ENCODE peak calls at places on chromosomes 2 and 18, in nine cellular contexts. M is colonic mucosa, B is stomach, W is thyroid gland, E is upper lobe of right lung, I is AG04449, Q is right atrium auricular region, C is AG09309, N is hepatocyte. R is an unnamed sample.

GRCh38 chr18:73118121-73118816 is 250.5 kb upstream of the NETO1 start:
- DNase-seq in M (no peak), B (no peak), W (no peak), E (no peak), I (no peak), Q (no peak), C (peak), N (no peak), R (no peak)

GRCh38 chr2:229715895-229716507 is 1.6 kb upstream of the DNER start:
- DNase-seq in M (peak), B (no peak), W (no peak), E (no peak), I (no peak), Q (no peak), C (no peak), N (peak), R (no peak)

GRCh38 chr2:222802502-222803196 is 58.2 kb upstream of the ACSL3 start:
- DNase-seq in M (no peak), B (no peak), W (no peak), E (no peak), I (no peak), Q (no peak), C (no peak), N (no peak), R (no peak)

GRCh38 chr2:240460243-240460630 is 24.8 kb downstream of the GPC1 start:
- DNase-seq in M (no peak), B (no peak), W (peak), E (peak), I (no peak), Q (no peak), C (no peak), N (no peak), R (no peak)

GRCh38 chr18:41436772-41437171 is 518.3 kb upstream of the PIK3C3 start:
- DNase-seq in M (no peak), B (no peak), W (no peak), E (no peak), I (no peak), Q (no peak), C (no peak), N (no peak), R (no peak)

GRCh38 chr2:75503048-75503607 is 57.6 kb downstream of the EVA1A start:
- DNase-seq in M (no peak), B (no peak), W (no peak), E (no peak), I (peak), Q (no peak), C (peak), N (no peak), R (no peak)

GRCh38 chr2:203891474-203891873 is 23.9 kb downstream of the CTLA4 start:
- DNase-seq in M (no peak), B (no peak), W (no peak), E (no peak), I (no peak), Q (no peak), C (no peak), N (no peak), R (no peak)

GRCh38 chr2:230326453-230327417 is at the start of gene SP140L:
- DNase-seq in M (peak), B (peak), W (peak), E (peak), I (peak), Q (peak), C (peak), N (peak), R (peak)

GRCh38 chr2:190827720-190828119 is 52.9 kb upstream of the GLS start:
- DNase-seq in M (no peak), B (no peak), W (peak), E (no peak), I (no peak), Q (no peak), C (no peak), N (no peak), R (no peak)

GRCh38 chr2:111618577-111618930 is 265.4 kb downstream of the ANAPC1 start:
- DNase-seq in M (no peak), B (no peak), W (peak), E (peak), I (no peak), Q (peak), C (no peak), N (no peak), R (no peak)

GRCh38 chr2:77028032-77028600 is 494.1 kb downstream of the LRRTM4 start:
- DNase-seq in M (no peak), B (no peak), W (no peak), E (no peak), I (no peak), Q (no peak), C (no peak), N (peak), R (no peak)

GRCh38 chr2:82837588-82838304 is 1621.3 kb downstream of the SUCLG1 start:
- DNase-seq in M (no peak), B (no peak), W (no peak), E (no peak), I (peak), Q (no peak), C (peak), N (no peak), R (no peak)

GRCh38 chr2:191622374-191623320 is 55.3 kb upstream of the NABP1 start:
- DNase-seq in M (no peak), B (no peak), W (no peak), E (no peak), I (no peak), Q (no peak), C (no peak), N (peak), R (no peak)

GRCh38 chr2:216735086-216735485 is 39.7 kb upstream of the IGFBP5 start:
- DNase-seq in M (no peak), B (no peak), W (no peak), E (no peak), I (no peak), Q (peak), C (peak), N (peak), R (no peak)

GRCh38 chr2:215410932-215411285 is 25.0 kb downstream of the FN1 start:
- DNase-seq in M (no peak), B (no peak), W (no peak), E (no peak), I (peak), Q (no peak), C (peak), N (no peak), R (no peak)

GRCh38 chr2:8628179-8628869 is 53.5 kb upstream of the ID2 start:
- DNase-seq in M (peak), B (no peak), W (peak), E (no peak), I (no peak), Q (no peak), C (no peak), N (peak), R (no peak)

GRCh38 chr2:177554365-177554764 is 161.8 kb downstream of the AGPS start:
- DNase-seq in M (no peak), B (no peak), W (no peak), E (no peak), I (no peak), Q (no peak), C (no peak), N (no peak), R (no peak)

GRCh38 chr2:216661639-216662375 is 28.6 kb downstream of the IGFBP2 start:
- DNase-seq in M (no peak), B (no peak), W (no peak), E (no peak), I (no peak), Q (no peak), C (no peak), N (no peak), R (no peak)

GRCh38 chr2:28958689-28959088 is 22.4 kb upstream of the TOGARAM2 start:
- DNase-seq in M (peak), B (no peak), W (peak), E (no peak), I (peak), Q (peak), C (peak), N (peak), R (peak)

GRCh38 chr2:210558708-210559107 is 2.3 kb downstream of the CPS1 start:
- DNase-seq in M (no peak), B (no peak), W (no peak), E (no peak), I (no peak), Q (no peak), C (peak), N (no peak), R (no peak)

GRCh38 chr2:156565066-156565710 is 129.0 kb downstream of the GPD2 start:
- DNase-seq in M (no peak), B (no peak), W (no peak), E (no peak), I (peak), Q (no peak), C (peak), N (no peak), R (no peak)

GRCh38 chr2:147405651-147406050 is 439.2 kb upstream of the ACVR2A start:
- DNase-seq in M (no peak), B (no peak), W (no peak), E (no peak), I (no peak), Q (no peak), C (no peak), N (no peak), R (no peak)

GRCh38 chr18:50627594-50628542 is 68.0 kb downstream of the MAPK4 start:
- DNase-seq in M (no peak), B (no peak), W (no peak), E (no peak), I (no peak), Q (peak), C (no peak), N (no peak), R (no peak)

GRCh38 chr2:98825043-98825350 is 94.1 kb upstream of the MGAT4A start:
- DNase-seq in M (no peak), B (no peak), W (no peak), E (no peak), I (no peak), Q (no peak), C (no peak), N (no peak), R (peak)

GRCh38 chr2:64036343-64036742 is 17.1 kb upstream of the VPS54 start:
- DNase-seq in M (no peak), B (no peak), W (no peak), E (no peak), I (no peak), Q (no peak), C (no peak), N (no peak), R (no peak)

GRCh38 chr2:38317725-38318124 is 59.3 kb downstream of the ATL2 start:
- DNase-seq in M (no peak), B (no peak), W (no peak), E (no peak), I (no peak), Q (no peak), C (no peak), N (no peak), R (no peak)

GRCh38 chr2:220269421-220269820 is 642.0 kb downstream of the SLC4A3 start:
- DNase-seq in M (no peak), B (no peak), W (no peak), E (no peak), I (no peak), Q (no peak), C (no peak), N (no peak), R (no peak)

GRCh38 chr2:113138428-113139322 is 11.3 kb downstream of the IL1RN start:
- DNase-seq in M (peak), B (peak), W (peak), E (no peak), I (no peak), Q (peak), C (peak), N (peak), R (peak)

GRCh38 chr2:171325886-171326585 is 107.8 kb downstream of the METTL8 start:
- DNase-seq in M (no peak), B (no peak), W (no peak), E (no peak), I (no peak), Q (no peak), C (no peak), N (no peak), R (no peak)

GRCh38 chr18:23825978-23826405 is 136.7 kb downstream of the LAMA3 start:
- DNase-seq in M (no peak), B (no peak), W (peak), E (no peak), I (no peak), Q (peak), C (peak), N (peak), R (no peak)

GRCh38 chr2:127641133-127641532 is 4.8 kb upstream of the GPR17 start:
- DNase-seq in M (no peak), B (no peak), W (no peak), E (no peak), I (no peak), Q (no peak), C (no peak), N (no peak), R (no peak)

GRCh38 chr2:208489687-208490086 is 83.1 kb downstream of the PTH2R start:
- DNase-seq in M (no peak), B (no peak), W (no peak), E (no peak), I (no peak), Q (no peak), C (no peak), N (no peak), R (no peak)

GRCh38 chr2:235458839-235459273 is 35.0 kb upstream of the AGAP1 start:
- DNase-seq in M (no peak), B (peak), W (peak), E (peak), I (no peak), Q (no peak), C (no peak), N (peak), R (no peak)

GRCh38 chr2:168849610-168850009 is 40.6 kb downstream of the SPC25 start:
- DNase-seq in M (peak), B (peak), W (peak), E (no peak), I (no peak), Q (no peak), C (no peak), N (peak), R (no peak)

GRCh38 chr2:217114117-217114516 is 254.3 kb upstream of the TNP1 start:
- DNase-seq in M (no peak), B (no peak), W (no peak), E (no peak), I (no peak), Q (no peak), C (no peak), N (peak), R (no peak)

GRCh38 chr2:233706720-233707119 is 6.0 kb upstream of the UGT1A5 start:
- DNase-seq in M (no peak), B (no peak), W (no peak), E (no peak), I (no peak), Q (no peak), C (peak), N (no peak), R (no peak)

GRCh38 chr2:213429516-213429915 is 145.3 kb downstream of the SPAG16 start:
- DNase-seq in M (no peak), B (no peak), W (no peak), E (no peak), I (no peak), Q (no peak), C (no peak), N (no peak), R (no peak)

GRCh38 chr2:21396252-21396651 is 272.5 kb downstream of the TDRD15 start:
- DNase-seq in M (no peak), B (no peak), W (no peak), E (no peak), I (no peak), Q (no peak), C (no peak), N (no peak), R (no peak)
- H3K4me3 ChIP-seq in M (no peak), B (no peak), W (no peak), E (no peak), I (no peak), Q (no peak), C (no peak), N (no peak), R (no peak)

GRCh38 chr18:76126327-76126726 is 368.7 kb downstream of the ZNF516 start:
- DNase-seq in M (no peak), B (no peak), W (no peak), E (no peak), I (no peak), Q (no peak), C (no peak), N (no peak), R (no peak)
- TF ChIP-seq CTCF in M (no peak), B (no peak), W (no peak), E (no peak), I (no peak), Q (peak), C (no peak), N (peak), R (no peak)

DNA sequence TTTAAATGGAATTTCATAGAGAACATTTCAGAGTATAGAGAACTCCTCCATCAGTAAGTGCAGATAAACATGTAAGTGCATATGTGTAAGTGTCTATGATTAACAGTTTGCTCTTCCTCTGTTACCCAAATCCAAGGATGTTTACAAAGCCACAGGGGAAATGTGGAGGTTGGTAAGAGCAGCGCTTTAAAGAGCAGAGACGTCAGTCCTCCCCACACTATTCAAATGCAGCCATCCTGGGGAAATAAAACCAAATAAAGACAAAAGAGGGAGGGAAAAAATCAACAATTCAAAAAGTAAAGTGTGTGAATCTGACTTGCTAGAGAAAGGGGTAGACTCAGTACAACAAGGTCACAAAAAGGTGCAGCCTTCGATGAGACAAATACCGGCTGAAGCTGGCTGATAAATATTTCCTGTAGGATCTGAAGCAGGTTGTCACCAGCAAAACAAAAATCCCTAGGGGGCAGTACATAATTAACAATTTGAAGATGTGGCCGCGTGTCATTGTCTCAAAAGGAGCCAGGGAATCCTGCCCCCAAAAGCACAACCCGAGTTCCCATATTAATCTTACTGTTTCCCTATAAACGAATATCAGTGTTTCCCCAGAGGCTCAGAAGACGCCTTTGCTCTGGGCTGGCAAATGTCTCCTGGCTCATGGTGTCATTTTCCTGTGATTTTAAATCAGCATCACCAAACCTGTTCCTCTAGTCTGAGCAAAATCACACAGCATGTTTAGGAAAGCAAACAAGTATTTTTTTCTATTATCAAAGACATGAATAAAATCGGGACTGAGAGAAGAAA is 216.5 kb downstream of the CDCA7 start:
- DNase-seq in M (peak), B (no peak), W (peak), E (no peak), I (no peak), Q (no peak), C (peak), N (peak), R (no peak)
- H3K4me3 ChIP-seq in M (no peak), B (no peak), W (no peak), E (no peak), I (no peak), Q (no peak), C (no peak), N (no peak), R (no peak)

DNA sequence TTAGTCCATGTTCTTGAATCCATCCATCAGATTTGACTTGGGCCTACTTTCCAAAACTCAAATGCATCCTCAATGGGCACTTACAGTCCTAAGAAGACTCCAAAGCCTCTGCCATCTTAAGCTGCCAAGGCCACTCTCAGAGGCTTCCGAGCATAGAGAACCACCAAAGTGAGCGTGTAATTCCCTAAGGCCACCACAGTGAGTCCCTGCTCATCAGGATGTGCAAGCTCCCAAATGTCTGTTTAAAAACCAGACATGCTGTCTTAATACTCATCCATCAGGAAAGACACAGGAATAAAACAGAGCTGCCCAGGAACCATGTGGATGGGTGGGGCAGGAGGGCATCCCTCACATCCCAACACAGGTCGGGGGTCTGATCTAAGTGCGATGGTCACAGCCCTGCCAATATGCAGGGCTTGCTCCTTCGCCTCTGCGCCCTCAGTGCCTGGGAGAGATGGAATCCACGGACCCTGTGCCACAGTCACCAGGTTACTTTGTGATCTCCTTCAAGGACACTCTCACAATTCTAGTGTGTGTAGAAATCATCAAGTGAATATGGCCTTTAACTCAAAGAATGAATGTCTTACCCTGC is 80.4 kb downstream of the POLR1A start:
- DNase-seq in M (no peak), B (no peak), W (peak), E (no peak), I (no peak), Q (no peak), C (no peak), N (no peak), R (no peak)
- TF ChIP-seq CTCF in M (no peak), B (no peak), W (peak), E (no peak), I (no peak), Q (no peak), C (peak), N (no peak), R (no peak)

GRCh38 chr2:86439879-86440630 is 1.1 kb upstream of the KDM3A start:
- DNase-seq in M (no peak), B (no peak), W (no peak), E (no peak), I (no peak), Q (no peak), C (no peak), N (no peak), R (no peak)
- H3K4me3 ChIP-seq in M (no peak), B (peak), W (no peak), E (peak), I (no peak), Q (peak), C (no peak), N (no peak), R (no peak)

DNA sequence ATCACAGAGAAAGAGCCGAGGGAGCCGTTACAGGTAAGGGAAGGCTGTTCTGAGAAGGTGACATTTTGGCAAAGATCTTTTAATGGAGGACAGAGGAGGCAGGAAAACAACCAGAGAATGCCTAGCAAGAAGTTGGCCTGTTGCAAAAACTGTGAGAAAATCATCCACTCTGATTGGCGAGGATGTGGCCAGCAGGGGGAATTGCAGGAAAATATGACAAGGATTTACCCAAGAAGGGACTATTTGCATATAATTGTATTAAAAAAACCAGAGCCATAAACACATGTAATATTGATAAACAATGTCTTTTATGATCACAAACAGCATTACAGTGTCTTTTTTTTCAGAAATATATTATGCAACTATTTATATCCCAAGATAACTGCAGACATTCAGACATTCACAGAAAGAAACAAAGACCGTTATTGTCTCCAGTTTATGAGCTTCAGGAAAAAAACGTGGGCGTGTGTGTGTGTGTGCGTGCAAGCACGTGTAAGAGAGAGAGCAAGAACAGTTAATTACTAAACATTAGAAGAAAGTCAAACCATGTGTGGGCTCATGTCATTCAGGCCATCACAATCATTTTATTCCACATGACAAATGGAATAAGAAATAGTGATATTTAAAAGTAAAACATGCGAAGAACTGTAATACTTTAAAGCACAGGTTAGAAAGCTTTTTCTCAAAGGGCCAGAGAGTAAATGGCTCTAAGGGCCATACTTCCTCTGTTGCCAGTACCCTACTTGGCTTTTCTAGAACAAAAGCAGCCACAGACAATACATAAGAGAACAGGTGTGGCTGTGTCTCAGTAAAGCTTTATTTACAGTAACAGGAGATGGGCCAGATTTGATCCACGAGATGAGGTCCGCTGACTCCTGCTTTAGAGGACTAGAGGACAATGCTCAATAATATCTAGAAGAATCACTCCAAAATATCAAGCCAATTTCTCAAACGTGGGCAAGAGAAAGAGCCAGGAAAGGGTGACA is 324.1 kb downstream of the DLGAP1 start:
- DNase-seq in M (no peak), B (no peak), W (no peak), E (no peak), I (no peak), Q (no peak), C (no peak), N (no peak), R (no peak)
- TF ChIP-seq CTCF in M (no peak), B (no peak), W (no peak), E (no peak), I (no peak), Q (peak), C (no peak), N (peak), R (no peak)